ENCODE peak calls at places on chromosomes 1 and 21, in ten cellular contexts. M, R, B, X, V, L, N, Q, J and U are unnamed samples.

GRCh38 chr1:189790335-189790734 is 687.3 kb downstream of the BRINP3 start:
- DNase-seq in M (no peak), R (no peak), B (no peak), X (no peak), V (no peak), L (no peak), N (no peak), Q (no peak), J (no peak), U (no peak)

GRCh38 chr1:46549697-46550681 is 1.5 kb downstream of the KNCN start:
- DNase-seq in M (peak), R (peak), B (peak), X (no peak), V (no peak), L (peak), N (no peak), Q (peak), J (no peak), U (no peak)

GRCh38 chr1:184156521-184157395 is 105.2 kb downstream of the TSEN15 start:
- DNase-seq in M (no peak), R (no peak), B (no peak), X (peak), V (no peak), L (peak), N (no peak), Q (no peak), J (no peak), U (no peak)

GRCh38 chr1:32142446-32143301 is 34.8 kb downstream of the KPNA6 start:
- DNase-seq in M (no peak), R (no peak), B (peak), X (no peak), V (no peak), L (peak), N (no peak), Q (peak), J (peak), U (no peak)

GRCh38 chr1:53652441-53653199 is 86.3 kb downstream of the GLIS1 start:
- DNase-seq in M (no peak), R (peak), B (no peak), X (no peak), V (no peak), L (no peak), N (no peak), Q (no peak), J (no peak), U (no peak)

GRCh38 chr1:43582162-43582566 is 51.5 kb downstream of the PTPRF start:
- DNase-seq in M (no peak), R (no peak), B (no peak), X (no peak), V (no peak), L (peak), N (peak), Q (peak), J (no peak), U (no peak)

GRCh38 chr1:172609528-172609927 is 49.4 kb upstream of the FASLG start:
- DNase-seq in M (no peak), R (no peak), B (no peak), X (no peak), V (no peak), L (no peak), N (no peak), Q (no peak), J (no peak), U (no peak)

GRCh38 chr1:60637651-60638050 is 444.7 kb upstream of the NFIA start:
- DNase-seq in M (no peak), R (no peak), B (no peak), X (no peak), V (no peak), L (no peak), N (no peak), Q (no peak), J (no peak), U (no peak)

GRCh38 chr1:223133301-223133823 is 9.7 kb downstream of the TLR5 start:
- DNase-seq in M (no peak), R (no peak), B (no peak), X (no peak), V (no peak), L (no peak), N (no peak), Q (no peak), J (no peak), U (no peak)

GRCh38 chr1:63731117-63732043 is 42.4 kb upstream of the ROR1 start:
- DNase-seq in M (no peak), R (no peak), B (no peak), X (no peak), V (no peak), L (no peak), N (no peak), Q (peak), J (peak), U (no peak)

GRCh38 chr1:40020447-40021085 is 20.0 kb upstream of the CAP1 start:
- DNase-seq in M (no peak), R (no peak), B (no peak), X (no peak), V (no peak), L (no peak), N (no peak), Q (no peak), J (no peak), U (no peak)

GRCh38 chr1:50970927-50971582 is 1.0 kb downstream of the CDKN2C start:
- DNase-seq in M (no peak), R (no peak), B (no peak), X (no peak), V (no peak), L (peak), N (no peak), Q (no peak), J (no peak), U (no peak)

GRCh38 chr1:64963466-64963865 is 2.9 kb downstream of the JAK1 start:
- DNase-seq in M (no peak), R (no peak), B (no peak), X (no peak), V (no peak), L (no peak), N (no peak), Q (no peak), J (no peak), U (no peak)

GRCh38 chr1:207838156-207839082 is 72.5 kb downstream of the CD34 start:
- DNase-seq in M (no peak), R (peak), B (no peak), X (peak), V (no peak), L (no peak), N (no peak), Q (no peak), J (peak), U (no peak)

GRCh38 chr1:210815641-210816040 is 318.3 kb downstream of the KCNH1 start:
- DNase-seq in M (no peak), R (no peak), B (no peak), X (no peak), V (no peak), L (no peak), N (no peak), Q (no peak), J (no peak), U (no peak)

GRCh38 chr21:41369105-41369914 is 7.5 kb downstream of the MX2 start:
- DNase-seq in M (peak), R (peak), B (peak), X (peak), V (no peak), L (no peak), N (peak), Q (no peak), J (peak), U (no peak)

GRCh38 chr1:93635614-93636543 is 45.8 kb downstream of the BCAR3 start:
- DNase-seq in M (no peak), R (no peak), B (peak), X (peak), V (no peak), L (no peak), N (no peak), Q (no peak), J (no peak), U (no peak)

GRCh38 chr21:27423073-27423472 is 456.2 kb upstream of the ADAMTS5 start:
- DNase-seq in M (no peak), R (peak), B (no peak), X (peak), V (no peak), L (no peak), N (no peak), Q (peak), J (peak), U (no peak)

GRCh38 chr1:41533731-41534080 is 49.2 kb upstream of the EDN2 start:
- DNase-seq in M (no peak), R (no peak), B (no peak), X (no peak), V (no peak), L (no peak), N (no peak), Q (no peak), J (no peak), U (no peak)